ENCODE peak calls at places on chromosomes 3 and 15, in eight cellular contexts. One of them, this sample, is unnamed.

GRCh38 chr15:29822100-29822684 is at the start of gene TJP1:
- DNase-seq in GM12864: no peak
- DNase-seq in prostate gland: peak
- DNase-seq in heart right ventricle: peak
- DNase-seq in ovary: peak
- DNase-seq in nephron progenitor cell: peak
- DNase-seq in HCT116: no peak
- DNase-seq in H9: peak
- DNase-seq in this sample: peak

GRCh38 chr3:133487920-133488540 is 85.5 kb upstream of the CDV3 start:
- DNase-seq in GM12864: no peak
- DNase-seq in prostate gland: no peak
- DNase-seq in heart right ventricle: no peak
- DNase-seq in ovary: no peak
- DNase-seq in nephron progenitor cell: no peak
- DNase-seq in HCT116: no peak
- DNase-seq in H9: no peak
- DNase-seq in this sample: no peak

GRCh38 chr3:41370307-41370706 is 171.0 kb downstream of the CTNNB1 start:
- DNase-seq in GM12864: no peak
- DNase-seq in prostate gland: no peak
- DNase-seq in heart right ventricle: no peak
- DNase-seq in ovary: no peak
- DNase-seq in nephron progenitor cell: no peak
- DNase-seq in HCT116: no peak
- DNase-seq in H9: no peak
- DNase-seq in this sample: no peak

GRCh38 chr3:40240921-40241320 is 68.6 kb upstream of the EIF1B start:
- DNase-seq in GM12864: no peak
- DNase-seq in prostate gland: no peak
- DNase-seq in heart right ventricle: no peak
- DNase-seq in ovary: no peak
- DNase-seq in nephron progenitor cell: no peak
- DNase-seq in HCT116: no peak
- DNase-seq in H9: peak
- DNase-seq in this sample: no peak

GRCh38 chr3:148329481-148330220 is 368.1 kb upstream of the AGTR1 start:
- DNase-seq in GM12864: no peak
- DNase-seq in prostate gland: no peak
- DNase-seq in heart right ventricle: no peak
- DNase-seq in ovary: no peak
- DNase-seq in nephron progenitor cell: no peak
- DNase-seq in HCT116: no peak
- DNase-seq in H9: no peak
- DNase-seq in this sample: no peak

GRCh38 chr15:59313703-59314332 is 58.9 kb downstream of the MYO1E start:
- DNase-seq in GM12864: peak
- DNase-seq in prostate gland: peak
- DNase-seq in heart right ventricle: peak
- DNase-seq in ovary: peak
- DNase-seq in nephron progenitor cell: no peak
- DNase-seq in HCT116: no peak
- DNase-seq in H9: no peak
- DNase-seq in this sample: peak

GRCh38 chr3:151236316-151236715 is 33.3 kb upstream of the GPR171 start:
- DNase-seq in GM12864: no peak
- DNase-seq in prostate gland: no peak
- DNase-seq in heart right ventricle: no peak
- DNase-seq in ovary: no peak
- DNase-seq in nephron progenitor cell: no peak
- DNase-seq in HCT116: no peak
- DNase-seq in H9: no peak
- DNase-seq in this sample: no peak

GRCh38 chr15:44265757-44266156 is 22.8 kb upstream of the GOLM2 start:
- DNase-seq in GM12864: no peak
- DNase-seq in prostate gland: no peak
- DNase-seq in heart right ventricle: no peak
- DNase-seq in ovary: no peak
- DNase-seq in nephron progenitor cell: no peak
- DNase-seq in HCT116: no peak
- DNase-seq in H9: no peak
- DNase-seq in this sample: no peak

GRCh38 chr15:85826756-85827515 is 32.2 kb upstream of the KLHL25 start:
- DNase-seq in GM12864: no peak
- DNase-seq in prostate gland: no peak
- DNase-seq in heart right ventricle: no peak
- DNase-seq in ovary: no peak
- DNase-seq in nephron progenitor cell: no peak
- DNase-seq in HCT116: no peak
- DNase-seq in H9: no peak
- DNase-seq in this sample: no peak

GRCh38 chr3:189806171-189806951 is 175.2 kb downstream of the TP63 start:
- DNase-seq in GM12864: no peak
- DNase-seq in prostate gland: no peak
- DNase-seq in heart right ventricle: no peak
- DNase-seq in ovary: no peak
- DNase-seq in nephron progenitor cell: peak
- DNase-seq in HCT116: no peak
- DNase-seq in H9: peak
- DNase-seq in this sample: no peak

GRCh38 chr3:23762214-23763039 is 43.3 kb upstream of the UBE2E1 start:
- DNase-seq in GM12864: peak
- DNase-seq in prostate gland: no peak
- DNase-seq in heart right ventricle: no peak
- DNase-seq in ovary: no peak
- DNase-seq in nephron progenitor cell: no peak
- DNase-seq in HCT116: no peak
- DNase-seq in H9: no peak
- DNase-seq in this sample: peak

GRCh38 chr3:6321999-6322398 is 538.9 kb upstream of the GRM7 start:
- DNase-seq in GM12864: no peak
- DNase-seq in prostate gland: no peak
- DNase-seq in heart right ventricle: no peak
- DNase-seq in ovary: no peak
- DNase-seq in nephron progenitor cell: no peak
- DNase-seq in HCT116: peak
- DNase-seq in H9: no peak
- DNase-seq in this sample: no peak

GRCh38 chr3:180184806-180185205 is 148.1 kb upstream of the PEX5L start:
- DNase-seq in GM12864: no peak
- DNase-seq in prostate gland: no peak
- DNase-seq in heart right ventricle: no peak
- DNase-seq in ovary: no peak
- DNase-seq in nephron progenitor cell: no peak
- DNase-seq in HCT116: no peak
- DNase-seq in H9: no peak
- DNase-seq in this sample: no peak

GRCh38 chr3:177294221-177294620 is 96.9 kb upstream of the TBL1XR1 start:
- DNase-seq in GM12864: no peak
- DNase-seq in prostate gland: no peak
- DNase-seq in heart right ventricle: no peak
- DNase-seq in ovary: no peak
- DNase-seq in nephron progenitor cell: no peak
- DNase-seq in HCT116: no peak
- DNase-seq in H9: no peak
- DNase-seq in this sample: no peak

GRCh38 chr3:124650798-124651197 is 79.5 kb upstream of the UMPS start:
- DNase-seq in GM12864: peak
- DNase-seq in prostate gland: no peak
- DNase-seq in heart right ventricle: no peak
- DNase-seq in ovary: no peak
- DNase-seq in nephron progenitor cell: no peak
- DNase-seq in HCT116: no peak
- DNase-seq in H9: no peak
- DNase-seq in this sample: peak

GRCh38 chr15:76342382-76343201 is 6.0 kb downstream of the ISL2 start:
- DNase-seq in GM12864: no peak
- DNase-seq in prostate gland: no peak
- DNase-seq in heart right ventricle: no peak
- DNase-seq in ovary: no peak
- DNase-seq in nephron progenitor cell: peak
- DNase-seq in HCT116: no peak
- DNase-seq in H9: peak
- DNase-seq in this sample: peak

DNA sequence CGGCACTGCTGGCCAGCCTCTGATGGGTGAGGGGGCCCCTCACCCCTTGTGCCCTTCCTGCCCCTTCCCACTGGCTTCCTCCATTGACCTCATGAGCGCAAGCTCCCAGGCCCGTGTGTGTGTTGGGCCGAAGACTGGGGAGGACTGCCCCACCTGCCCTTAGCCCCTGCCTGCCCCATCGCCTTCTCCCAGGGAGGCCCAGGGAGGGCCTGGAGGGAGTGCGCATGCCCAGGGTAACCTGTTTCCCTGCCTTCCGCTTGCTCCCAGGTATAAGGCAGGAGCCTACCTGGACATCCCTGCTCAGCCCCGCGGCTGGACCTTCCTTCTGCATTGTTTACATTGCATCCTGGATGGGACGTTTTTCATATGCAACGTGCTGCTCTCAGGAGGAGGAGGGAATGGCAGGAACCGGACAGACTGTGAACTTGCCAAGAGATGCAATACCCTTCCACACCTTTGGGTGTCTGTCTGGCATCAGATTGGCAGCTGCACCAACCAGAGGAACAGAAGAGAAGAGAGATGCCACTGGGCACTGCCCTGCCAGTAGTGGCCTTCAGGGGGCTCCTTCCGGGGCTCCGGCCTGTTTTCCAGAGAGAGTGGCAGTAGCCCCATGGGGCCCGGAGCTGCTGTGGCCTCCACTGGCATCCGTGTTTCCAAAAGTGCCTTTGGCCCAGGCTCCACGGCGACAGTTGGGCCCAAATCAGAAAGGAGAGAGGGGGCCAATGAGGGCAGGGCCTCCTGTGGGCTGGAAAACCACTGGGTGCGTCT is 8.8 kb downstream of the DLL4 start:
- DNase-seq in GM12864: no peak
- DNase-seq in prostate gland: peak
- DNase-seq in heart right ventricle: peak
- DNase-seq in ovary: no peak
- DNase-seq in nephron progenitor cell: no peak
- DNase-seq in HCT116: peak
- DNase-seq in H9: peak
- DNase-seq in this sample: no peak
- TF ChIP-seq CTCF in GM12864: peak
- TF ChIP-seq CTCF in prostate gland: peak
- TF ChIP-seq CTCF in heart right ventricle: peak
- TF ChIP-seq CTCF in ovary: no peak
- TF ChIP-seq CTCF in nephron progenitor cell: no peak
- TF ChIP-seq CTCF in HCT116: peak
- TF ChIP-seq CTCF in H9: peak
- TF ChIP-seq CTCF in this sample: no peak

GRCh38 chr3:94990952-94991705 is 928.3 kb downstream of the NSUN3 start:
- DNase-seq in GM12864: no peak
- DNase-seq in prostate gland: no peak
- DNase-seq in heart right ventricle: no peak
- DNase-seq in ovary: no peak
- DNase-seq in nephron progenitor cell: no peak
- DNase-seq in HCT116: no peak
- DNase-seq in H9: no peak
- DNase-seq in this sample: no peak
- TF ChIP-seq CTCF in GM12864: no peak
- TF ChIP-seq CTCF in prostate gland: no peak
- TF ChIP-seq CTCF in heart right ventricle: peak
- TF ChIP-seq CTCF in ovary: no peak
- TF ChIP-seq CTCF in nephron progenitor cell: no peak
- TF ChIP-seq CTCF in HCT116: no peak
- TF ChIP-seq CTCF in H9: no peak
- TF ChIP-seq CTCF in this sample: no peak

GRCh38 chr3:168095611-168096209 is at the start of gene GOLIM4:
- DNase-seq in GM12864: peak
- DNase-seq in prostate gland: peak
- DNase-seq in heart right ventricle: peak
- DNase-seq in ovary: peak
- DNase-seq in nephron progenitor cell: peak
- DNase-seq in HCT116: peak
- DNase-seq in H9: peak
- DNase-seq in this sample: peak

GRCh38 chr3:168096210-168096795 is 579 bp upstream of the GOLIM4 start:
- DNase-seq in GM12864: peak
- DNase-seq in prostate gland: no peak
- DNase-seq in heart right ventricle: peak
- DNase-seq in ovary: peak
- DNase-seq in nephron progenitor cell: peak
- DNase-seq in HCT116: peak
- DNase-seq in H9: peak
- DNase-seq in this sample: peak

GRCh38 chr3:168093790-168094189 is 1.9 kb downstream of the GOLIM4 start:
- DNase-seq in GM12864: no peak
- DNase-seq in prostate gland: no peak
- DNase-seq in heart right ventricle: no peak
- DNase-seq in ovary: no peak
- DNase-seq in nephron progenitor cell: no peak
- DNase-seq in HCT116: no peak
- DNase-seq in H9: no peak
- DNase-seq in this sample: no peak

GRCh38 chr3:168094580-168094876 is 1.2 kb downstream of the GOLIM4 start:
- DNase-seq in GM12864: no peak
- DNase-seq in prostate gland: no peak
- DNase-seq in heart right ventricle: peak
- DNase-seq in ovary: no peak
- DNase-seq in nephron progenitor cell: no peak
- DNase-seq in HCT116: no peak
- DNase-seq in H9: no peak
- DNase-seq in this sample: no peak

DNA sequence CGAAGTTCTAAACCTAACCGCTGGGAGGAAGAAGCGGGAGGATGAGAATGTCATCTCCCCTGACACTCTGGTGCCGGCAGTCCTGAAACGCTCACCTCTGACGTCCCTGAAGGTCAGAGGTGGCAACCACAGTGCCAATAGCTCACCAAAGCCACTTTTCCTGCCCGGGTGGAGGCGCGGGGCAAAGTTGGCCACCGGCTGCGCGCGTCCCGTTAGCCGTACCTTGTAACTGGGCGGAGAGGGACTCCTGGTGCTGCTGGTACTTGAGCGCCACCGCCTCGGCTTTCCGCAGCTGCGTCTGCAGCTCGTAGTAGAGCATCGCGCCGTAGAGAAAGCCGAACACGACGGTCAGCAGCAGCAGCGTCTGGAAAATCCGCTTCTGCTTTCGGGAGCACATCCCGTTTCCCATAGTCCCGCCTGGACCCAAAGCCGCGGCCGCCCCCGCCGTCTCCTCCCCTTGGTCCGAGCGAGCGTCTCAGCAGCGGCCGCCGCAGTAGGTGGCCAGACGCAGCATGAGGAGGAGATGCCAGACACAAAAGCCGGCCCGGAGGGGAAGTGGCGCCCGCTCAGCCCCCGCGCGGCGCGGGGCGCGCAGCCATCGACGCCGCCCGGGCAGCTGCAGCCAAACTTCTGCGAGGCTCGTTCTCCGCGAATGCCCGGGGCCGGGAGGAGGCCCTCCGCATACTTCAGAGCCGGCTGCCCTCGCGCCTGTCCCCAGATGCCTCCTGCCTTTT is 680 bp downstream of the GOLIM4 start:
- DNase-seq in GM12864: peak
- DNase-seq in prostate gland: peak
- DNase-seq in heart right ventricle: peak
- DNase-seq in ovary: peak
- DNase-seq in nephron progenitor cell: peak
- DNase-seq in HCT116: peak
- DNase-seq in H9: peak
- DNase-seq in this sample: peak
- TF ChIP-seq CTCF in GM12864: peak
- TF ChIP-seq CTCF in prostate gland: no peak
- TF ChIP-seq CTCF in heart right ventricle: peak
- TF ChIP-seq CTCF in ovary: peak
- TF ChIP-seq CTCF in nephron progenitor cell: peak
- TF ChIP-seq CTCF in HCT116: no peak
- TF ChIP-seq CTCF in H9: peak
- TF ChIP-seq CTCF in this sample: peak

GRCh38 chr15:20357139-20358065 is 184.2 kb downstream of the GOLGA6L6 start:
- DNase-seq in GM12864: no peak
- DNase-seq in prostate gland: peak
- DNase-seq in heart right ventricle: peak
- DNase-seq in ovary: peak
- DNase-seq in nephron progenitor cell: no peak
- DNase-seq in HCT116: no peak
- DNase-seq in H9: peak
- DNase-seq in this sample: peak
- TF ChIP-seq CTCF in GM12864: no peak
- TF ChIP-seq CTCF in prostate gland: no peak
- TF ChIP-seq CTCF in heart right ventricle: no peak
- TF ChIP-seq CTCF in ovary: no peak
- TF ChIP-seq CTCF in nephron progenitor cell: no peak
- TF ChIP-seq CTCF in HCT116: no peak
- TF ChIP-seq CTCF in H9: no peak
- TF ChIP-seq CTCF in this sample: no peak